ENCODE peak calls at places on chromosomes 2 and 18, in five cellular contexts. Y is lower lobe of right lung; M is MV-4-11; A is hypothalamus; P is activated CD4-positive, alpha-beta memory T cell treated with anti-CD3 and anti-CD28 coated beads, Interleukin-2, amount 10 ng/mL, durations not matched to agents 7 days and 5 days. D is an unnamed sample.

GRCh38 chr2:145029885-145030284 is 510.0 kb upstream of the ZEB2 start:
- DNase-seq in Y (no peak), M (no peak), A (no peak), P (no peak), D (no peak)

GRCh38 chr2:136324966-136325365 is 207.0 kb upstream of the CXCR4 start:
- DNase-seq in Y (no peak), M (peak), A (no peak), P (no peak), D (no peak)

GRCh38 chr18:27839141-27839540 is 337.8 kb downstream of the CDH2 start:
- DNase-seq in Y (no peak), M (no peak), A (no peak), P (no peak), D (peak)

GRCh38 chr2:84970266-84970955 is 550 bp upstream of the KCMF1 start:
- DNase-seq in Y (peak), M (peak), A (peak), P (peak), D (no peak)

GRCh38 chr2:20592106-20593071 is 58.5 kb downstream of the HS1BP3 start:
- DNase-seq in Y (peak), M (peak), A (no peak), P (no peak), D (no peak)

GRCh38 chr18:33014060-33014796 is 241.4 kb upstream of the KLHL14 start:
- DNase-seq in Y (no peak), M (no peak), A (no peak), P (no peak), D (no peak)

GRCh38 chr18:25503567-25504081 is 151.7 kb upstream of the ZNF521 start:
- DNase-seq in Y (no peak), M (no peak), A (no peak), P (no peak), D (no peak)

GRCh38 chr2:25349397-25349796 is 7.7 kb upstream of the DNMT3A start:
- DNase-seq in Y (no peak), M (no peak), A (no peak), P (no peak), D (no peak)

GRCh38 chr18:62388855-62389760 is 64.0 kb downstream of the TNFRSF11A start:
- DNase-seq in Y (no peak), M (peak), A (no peak), P (no peak), D (no peak)

GRCh38 chr2:175559613-175560012 is 378.1 kb upstream of the ATP5MC3 start:
- DNase-seq in Y (no peak), M (no peak), A (no peak), P (no peak), D (no peak)

GRCh38 chr18:47175283-47175894 is 775 bp downstream of the IER3IP1 start:
- DNase-seq in Y (no peak), M (no peak), A (no peak), P (no peak), D (no peak)

GRCh38 chr18:57930476-57930875 is 113.5 kb upstream of the NEDD4L start:
- DNase-seq in Y (no peak), M (no peak), A (no peak), P (no peak), D (no peak)

GRCh38 chr2:199811360-199811759 is 39.6 kb downstream of the FTCDNL1 start:
- DNase-seq in Y (no peak), M (no peak), A (no peak), P (no peak), D (no peak)

GRCh38 chr18:35508746-35509338 is 11.1 kb upstream of the INO80C start:
- DNase-seq in Y (no peak), M (no peak), A (no peak), P (no peak), D (no peak)

GRCh38 chr2:99682280-99683060 is 192.7 kb upstream of the REV1 start:
- DNase-seq in Y (no peak), M (no peak), A (no peak), P (no peak), D (peak)

GRCh38 chr2:235347691-235348090 is 146.2 kb upstream of the AGAP1 start:
- DNase-seq in Y (no peak), M (no peak), A (no peak), P (no peak), D (peak)

GRCh38 chr18:37778417-37779165 is 213.0 kb upstream of the CELF4 start:
- DNase-seq in Y (peak), M (no peak), A (peak), P (peak), D (no peak)

GRCh38 chr2:36807223-36807886 is 110.8 kb downstream of the VIT start:
- DNase-seq in Y (no peak), M (no peak), A (no peak), P (no peak), D (no peak)

GRCh38 chr2:238160206-238161129 is 1.7 kb downstream of the ERFE start:
- DNase-seq in Y (no peak), M (peak), A (no peak), P (no peak), D (no peak)

GRCh38 chr2:28165087-28165652 is 227.5 kb upstream of the FOSL2 start:
- DNase-seq in Y (no peak), M (no peak), A (no peak), P (no peak), D (no peak)

GRCh38 chr2:25620077-25620476 is 53.3 kb downstream of the DTNB start:
- DNase-seq in Y (no peak), M (no peak), A (no peak), P (no peak), D (no peak)

GRCh38 chr2:96631804-96632435 is 6.2 kb downstream of the KANSL3 start:
- DNase-seq in Y (no peak), M (no peak), A (no peak), P (no peak), D (no peak)

GRCh38 chr18:59180150-59180845 is 39.7 kb upstream of the GRP start:
- DNase-seq in Y (no peak), M (no peak), A (no peak), P (no peak), D (peak)

GRCh38 chr2:185980944-185981343 is 242.3 kb downstream of the FSIP2 start:
- DNase-seq in Y (no peak), M (no peak), A (no peak), P (no peak), D (no peak)

GRCh38 chr2:172208881-172209325 is 106.2 kb upstream of the DLX2 start:
- DNase-seq in Y (no peak), M (peak), A (no peak), P (no peak), D (no peak)

GRCh38 chr2:18456026-18456425 is 104.4 kb downstream of the RDH14 start:
- DNase-seq in Y (no peak), M (no peak), A (no peak), P (no peak), D (no peak)

GRCh38 chr2:220182790-220183189 is 555.4 kb downstream of the SLC4A3 start:
- DNase-seq in Y (no peak), M (no peak), A (no peak), P (no peak), D (no peak)

GRCh38 chr18:13165636-13166423 is 52.7 kb upstream of the LDLRAD4 start:
- DNase-seq in Y (no peak), M (no peak), A (no peak), P (no peak), D (no peak)

GRCh38 chr2:215982465-215982875 is 30.9 kb downstream of the MREG start:
- DNase-seq in Y (no peak), M (no peak), A (no peak), P (peak), D (no peak)

GRCh38 chr2:238287702-238288649 is at the start of gene PER2:
- DNase-seq in Y (peak), M (peak), A (peak), P (no peak), D (peak)

GRCh38 chr18:74524097-74524496 is 10.2 kb upstream of the CNDP1 start:
- DNase-seq in Y (no peak), M (peak), A (no peak), P (no peak), D (no peak)

GRCh38 chr2:226777611-226778010 is 22.0 kb downstream of the IRS1 start:
- DNase-seq in Y (no peak), M (no peak), A (no peak), P (no peak), D (no peak)

GRCh38 chr2:152415231-152415642 is 80.3 kb downstream of the FMNL2 start:
- DNase-seq in Y (no peak), M (no peak), A (no peak), P (no peak), D (no peak)

GRCh38 chr2:161307676-161308075 is 549 bp upstream of the PSMD14 start:
- DNase-seq in Y (no peak), M (no peak), A (no peak), P (no peak), D (no peak)

GRCh38 chr2:181120625-181121024 is 140.2 kb downstream of the UBE2E3 start:
- DNase-seq in Y (no peak), M (no peak), A (no peak), P (no peak), D (no peak)

GRCh38 chr18:57649536-57650495 is 28.2 kb upstream of the NARS1 start:
- DNase-seq in Y (no peak), M (peak), A (no peak), P (no peak), D (no peak)

GRCh38 chr2:32772623-32773221 is 144.9 kb downstream of the TTC27 start:
- DNase-seq in Y (no peak), M (no peak), A (no peak), P (no peak), D (no peak)

GRCh38 chr2:105748564-105748963 is 3.9 kb downstream of the NCK2 start:
- DNase-seq in Y (no peak), M (no peak), A (no peak), P (no peak), D (no peak)

GRCh38 chr2:24304621-24305020 is 55.7 kb downstream of the ITSN2 start:
- DNase-seq in Y (no peak), M (no peak), A (no peak), P (no peak), D (no peak)